ENCODE peak calls at places on chromosomes 6 and 20, in four cellular contexts. One of them, this sample, is unnamed.

GRCh38 chr6:134394905-134395304 is 77.0 kb upstream of the SGK1 start:
- ATAC-seq in esophagus mucosa: peak; percentile 59
- ATAC-seq in right lobe of liver: no peak
- ATAC-seq in stimulated activated naive CD8-positive, alpha-beta T cell treated with anti-CD3 and anti-CD28 coated beads, Interleukin-15, amount 100 ng/mL, for 72 hours: no peak
- ATAC-seq in this sample: no peak

GRCh38 chr6:47729019-47729418 is 30.6 kb downstream of the ADGRF4 start:
- ATAC-seq in right lobe of liver: no peak
- ATAC-seq in esophagus mucosa: peak; percentile 91
- ATAC-seq in stimulated activated naive CD8-positive, alpha-beta T cell treated with anti-CD3 and anti-CD28 coated beads, Interleukin-15, amount 100 ng/mL, for 72 hours: peak; percentile 90
- ATAC-seq in this sample: no peak

GRCh38 chr6:135657207-135657606 is 159.7 kb upstream of the AHI1 start:
- ATAC-seq in stimulated activated naive CD8-positive, alpha-beta T cell treated with anti-CD3 and anti-CD28 coated beads, Interleukin-15, amount 100 ng/mL, for 72 hours: no peak
- ATAC-seq in right lobe of liver: no peak
- ATAC-seq in esophagus mucosa: no peak
- ATAC-seq in this sample: no peak

GRCh38 chr20:3646651-3647050 is 16.5 kb downstream of the GFRA4 start:
- ATAC-seq in esophagus mucosa: peak; percentile 50
- ATAC-seq in stimulated activated naive CD8-positive, alpha-beta T cell treated with anti-CD3 and anti-CD28 coated beads, Interleukin-15, amount 100 ng/mL, for 72 hours: no peak
- ATAC-seq in right lobe of liver: no peak
- ATAC-seq in this sample: no peak

GRCh38 chr6:45830441-45831139 is 185.1 kb downstream of the CLIC5 start:
- ATAC-seq in right lobe of liver: no peak
- ATAC-seq in esophagus mucosa: peak; percentile 60
- ATAC-seq in stimulated activated naive CD8-positive, alpha-beta T cell treated with anti-CD3 and anti-CD28 coated beads, Interleukin-15, amount 100 ng/mL, for 72 hours: peak; percentile 96
- ATAC-seq in this sample: peak; percentile 96

GRCh38 chr20:8790442-8791074 is 278.3 kb upstream of the PLCB4 start:
- ATAC-seq in stimulated activated naive CD8-positive, alpha-beta T cell treated with anti-CD3 and anti-CD28 coated beads, Interleukin-15, amount 100 ng/mL, for 72 hours: no peak
- ATAC-seq in esophagus mucosa: peak; percentile 42
- ATAC-seq in right lobe of liver: peak; percentile 72
- ATAC-seq in this sample: no peak

GRCh38 chr20:12764053-12764452 is 244.7 kb upstream of the SPTLC3 start:
- ATAC-seq in esophagus mucosa: no peak
- ATAC-seq in stimulated activated naive CD8-positive, alpha-beta T cell treated with anti-CD3 and anti-CD28 coated beads, Interleukin-15, amount 100 ng/mL, for 72 hours: no peak
- ATAC-seq in right lobe of liver: no peak
- ATAC-seq in this sample: no peak

GRCh38 chr20:1651268-1651667 is 6.3 kb downstream of the SIRPG start:
- ATAC-seq in stimulated activated naive CD8-positive, alpha-beta T cell treated with anti-CD3 and anti-CD28 coated beads, Interleukin-15, amount 100 ng/mL, for 72 hours: no peak
- ATAC-seq in right lobe of liver: no peak
- ATAC-seq in esophagus mucosa: no peak
- ATAC-seq in this sample: no peak

GRCh38 chr6:38080349-38080748 is 260.8 kb downstream of the ZFAND3 start:
- ATAC-seq in right lobe of liver: no peak
- ATAC-seq in esophagus mucosa: no peak
- ATAC-seq in stimulated activated naive CD8-positive, alpha-beta T cell treated with anti-CD3 and anti-CD28 coated beads, Interleukin-15, amount 100 ng/mL, for 72 hours: no peak
- ATAC-seq in this sample: no peak

GRCh38 chr20:5770240-5770986 is 20.2 kb downstream of the SHLD1 start:
- ATAC-seq in right lobe of liver: no peak
- ATAC-seq in stimulated activated naive CD8-positive, alpha-beta T cell treated with anti-CD3 and anti-CD28 coated beads, Interleukin-15, amount 100 ng/mL, for 72 hours: no peak
- ATAC-seq in esophagus mucosa: no peak
- ATAC-seq in this sample: no peak

GRCh38 chr20:19981091-19981490 is 36.1 kb upstream of the NAA20 start:
- ATAC-seq in right lobe of liver: no peak
- ATAC-seq in esophagus mucosa: peak; percentile 15
- ATAC-seq in stimulated activated naive CD8-positive, alpha-beta T cell treated with anti-CD3 and anti-CD28 coated beads, Interleukin-15, amount 100 ng/mL, for 72 hours: no peak
- ATAC-seq in this sample: no peak

GRCh38 chr6:1024587-1024986 is 287.3 kb upstream of the FOXQ1 start:
- ATAC-seq in stimulated activated naive CD8-positive, alpha-beta T cell treated with anti-CD3 and anti-CD28 coated beads, Interleukin-15, amount 100 ng/mL, for 72 hours: no peak
- ATAC-seq in right lobe of liver: no peak
- ATAC-seq in esophagus mucosa: peak; percentile 30
- ATAC-seq in this sample: no peak

GRCh38 chr6:1503811-1504210 is 105.9 kb upstream of the FOXC1 start:
- ATAC-seq in esophagus mucosa: no peak
- ATAC-seq in stimulated activated naive CD8-positive, alpha-beta T cell treated with anti-CD3 and anti-CD28 coated beads, Interleukin-15, amount 100 ng/mL, for 72 hours: no peak
- ATAC-seq in right lobe of liver: no peak
- ATAC-seq in this sample: no peak

GRCh38 chr20:62989201-62989601 is 17.6 kb downstream of the BHLHE23 start:
- ATAC-seq in right lobe of liver: no peak
- ATAC-seq in stimulated activated naive CD8-positive, alpha-beta T cell treated with anti-CD3 and anti-CD28 coated beads, Interleukin-15, amount 100 ng/mL, for 72 hours: peak; percentile 65
- ATAC-seq in esophagus mucosa: no peak
- ATAC-seq in this sample: no peak

GRCh38 chr20:103456-103855 is 16.0 kb downstream of the DEFB125 start:
- ATAC-seq in stimulated activated naive CD8-positive, alpha-beta T cell treated with anti-CD3 and anti-CD28 coated beads, Interleukin-15, amount 100 ng/mL, for 72 hours: no peak
- ATAC-seq in right lobe of liver: no peak
- ATAC-seq in esophagus mucosa: no peak
- ATAC-seq in this sample: no peak

GRCh38 chr20:32439132-32439829 is 81.2 kb downstream of the ASXL1 start:
- ATAC-seq in right lobe of liver: peak; percentile 3
- ATAC-seq in stimulated activated naive CD8-positive, alpha-beta T cell treated with anti-CD3 and anti-CD28 coated beads, Interleukin-15, amount 100 ng/mL, for 72 hours: peak; percentile 90
- ATAC-seq in esophagus mucosa: no peak
- ATAC-seq in this sample: peak; percentile 63

GRCh38 chr6:76420094-76420493 is 347.6 kb upstream of the IMPG1 start:
- ATAC-seq in esophagus mucosa: no peak
- ATAC-seq in stimulated activated naive CD8-positive, alpha-beta T cell treated with anti-CD3 and anti-CD28 coated beads, Interleukin-15, amount 100 ng/mL, for 72 hours: no peak
- ATAC-seq in right lobe of liver: no peak
- ATAC-seq in this sample: no peak

GRCh38 chr20:63651942-63652191 is 1.4 kb downstream of the STMN3 start:
- ATAC-seq in esophagus mucosa: peak; percentile 49
- ATAC-seq in stimulated activated naive CD8-positive, alpha-beta T cell treated with anti-CD3 and anti-CD28 coated beads, Interleukin-15, amount 100 ng/mL, for 72 hours: peak; percentile 3
- ATAC-seq in right lobe of liver: no peak
- ATAC-seq in this sample: peak; percentile 31

GRCh38 chr6:21264288-21264818 is 329.2 kb upstream of the SOX4 start:
- ATAC-seq in right lobe of liver: no peak
- ATAC-seq in stimulated activated naive CD8-positive, alpha-beta T cell treated with anti-CD3 and anti-CD28 coated beads, Interleukin-15, amount 100 ng/mL, for 72 hours: no peak
- ATAC-seq in esophagus mucosa: no peak
- ATAC-seq in this sample: no peak